ENCODE peak calls at places on chromosomes 1 and 21, in ten cellular contexts. X is GM23248, Y is uterus, J is SJSA1, A is brain microvascular endothelial cell, L is pancreas, H is neural progenitor cell, U is prostate gland, M is vagina, E is upper lobe of left lung. K is an unnamed sample.

GRCh38 chr1:43318831-43319230 is 18.0 kb downstream of the TIE1 start:
- DNase-seq in X (no peak), Y (no peak), J (no peak), A (no peak), L (no peak), H (no peak), U (no peak), M (no peak), E (no peak), K (no peak)

GRCh38 chr1:9112961-9113880 is 15.7 kb downstream of the GPR157 start:
- DNase-seq in X (no peak), Y (no peak), J (no peak), A (peak), L (no peak), H (no peak), U (no peak), M (no peak), E (no peak), K (no peak)

GRCh38 chr1:194629011-194629410 is 1442.6 kb upstream of the B3GALT2 start:
- DNase-seq in X (no peak), Y (no peak), J (no peak), A (no peak), L (no peak), H (no peak), U (no peak), M (no peak), E (no peak), K (no peak)

GRCh38 chr1:93604411-93604810 is 77.2 kb downstream of the BCAR3 start:
- DNase-seq in X (no peak), Y (no peak), J (no peak), A (no peak), L (no peak), H (no peak), U (no peak), M (no peak), E (no peak), K (no peak)

GRCh38 chr1:9455487-9456237 is 83.6 kb upstream of the SLC25A33 start:
- DNase-seq in X (peak), Y (peak), J (peak), A (peak), L (peak), H (peak), U (peak), M (no peak), E (peak), K (peak)

GRCh38 chr21:36799869-36800268 is 101.0 kb downstream of the SIM2 start:
- DNase-seq in X (no peak), Y (no peak), J (no peak), A (no peak), L (no peak), H (no peak), U (no peak), M (no peak), E (no peak), K (no peak)

GRCh38 chr1:70204578-70204977 is 801 bp downstream of the LRRC40 start:
- DNase-seq in X (peak), Y (no peak), J (peak), A (no peak), L (no peak), H (peak), U (no peak), M (no peak), E (no peak), K (no peak)

GRCh38 chr1:40630488-40631223 is 34.8 kb downstream of the RIMS3 start:
- DNase-seq in X (peak), Y (no peak), J (no peak), A (peak), L (no peak), H (peak), U (no peak), M (no peak), E (no peak), K (no peak)

GRCh38 chr1:235947989-235948388 is 81.3 kb upstream of the LYST start:
- DNase-seq in X (no peak), Y (no peak), J (no peak), A (no peak), L (no peak), H (no peak), U (no peak), M (no peak), E (no peak), K (no peak)

GRCh38 chr21:45427331-45428271 is 22.6 kb downstream of the COL18A1 start:
- DNase-seq in X (peak), Y (peak), J (peak), A (peak), L (peak), H (peak), U (no peak), M (peak), E (peak), K (no peak)

GRCh38 chr1:229024528-229025119 is 246.3 kb upstream of the RAB4A start:
- DNase-seq in X (peak), Y (peak), J (peak), A (peak), L (no peak), H (no peak), U (no peak), M (peak), E (peak), K (no peak)

GRCh38 chr1:231799363-231799986 is 172.9 kb downstream of the DISC1 start:
- DNase-seq in X (no peak), Y (no peak), J (no peak), A (no peak), L (no peak), H (no peak), U (no peak), M (no peak), E (no peak), K (no peak)

GRCh38 chr1:231796141-231796540 is 169.6 kb downstream of the DISC1 start:
- DNase-seq in X (no peak), Y (no peak), J (no peak), A (no peak), L (no peak), H (no peak), U (no peak), M (no peak), E (no peak), K (no peak)

GRCh38 chr1:231803353-231803752 is 176.8 kb downstream of the DISC1 start:
- DNase-seq in X (peak), Y (no peak), J (no peak), A (peak), L (no peak), H (no peak), U (no peak), M (no peak), E (no peak), K (no peak)

GRCh38 chr1:231800071-231800470 is 173.5 kb downstream of the DISC1 start:
- DNase-seq in X (peak), Y (no peak), J (no peak), A (peak), L (no peak), H (no peak), U (no peak), M (no peak), E (no peak), K (no peak)
- H3K27ac ChIP-seq in X (no peak), Y (no peak), J (no peak), A (no peak), L (no peak), H (no peak), U (no peak), M (no peak), E (no peak), K (no peak)

GRCh38 chr1:12204140-12204539 is 25.7 kb upstream of the VPS13D start:
- DNase-seq in X (no peak), Y (no peak), J (no peak), A (no peak), L (no peak), H (no peak), U (no peak), M (no peak), E (no peak), K (no peak)
- H3K27ac ChIP-seq in X (no peak), Y (no peak), J (no peak), A (no peak), L (no peak), H (no peak), U (no peak), M (peak), E (no peak), K (no peak)

GRCh38 chr1:218478336-218478735 is 133.2 kb downstream of the TGFB2 start:
- DNase-seq in X (peak), Y (no peak), J (no peak), A (no peak), L (no peak), H (no peak), U (no peak), M (no peak), E (no peak), K (no peak)

GRCh38 chr1:218474089-218474488 is 129.0 kb downstream of the TGFB2 start:
- DNase-seq in X (no peak), Y (no peak), J (no peak), A (no peak), L (no peak), H (no peak), U (no peak), M (no peak), E (no peak), K (no peak)

GRCh38 chr1:218475275-218475674 is 130.1 kb downstream of the TGFB2 start:
- DNase-seq in X (no peak), Y (no peak), J (peak), A (no peak), L (no peak), H (no peak), U (no peak), M (no peak), E (no peak), K (no peak)

GRCh38 chr1:218475699-218476098 is 130.6 kb downstream of the TGFB2 start:
- DNase-seq in X (no peak), Y (no peak), J (peak), A (no peak), L (no peak), H (no peak), U (no peak), M (no peak), E (no peak), K (no peak)

DNA sequence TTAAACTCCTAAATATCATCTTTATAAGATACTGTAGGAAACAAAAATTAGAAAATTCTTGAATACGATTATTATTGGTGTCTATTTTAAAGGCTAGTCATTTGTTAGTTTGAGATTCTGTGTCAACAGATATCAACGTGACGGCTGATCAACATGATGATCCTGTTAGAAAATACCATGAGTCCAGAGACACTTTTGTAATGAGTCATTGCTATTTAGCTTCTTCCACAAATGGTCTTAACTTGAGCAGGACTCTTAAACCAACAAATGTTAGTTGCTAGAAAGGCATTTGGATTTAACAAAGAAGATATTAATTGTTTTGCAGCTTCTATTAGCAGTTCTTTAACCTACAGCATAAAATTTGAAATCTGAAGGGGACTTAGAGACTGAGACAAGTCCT is 131.2 kb downstream of the TGFB2 start:
- DNase-seq in X (peak), Y (no peak), J (peak), A (peak), L (no peak), H (no peak), U (no peak), M (no peak), E (no peak), K (no peak)
- H3K27ac ChIP-seq in X (peak), Y (no peak), J (peak), A (peak), L (no peak), H (no peak), U (peak), M (no peak), E (no peak), K (no peak)

GRCh38 chr1:46818591-46818990 is 19.7 kb downstream of the CYP4B1 start:
- DNase-seq in X (no peak), Y (no peak), J (no peak), A (no peak), L (no peak), H (no peak), U (no peak), M (no peak), E (no peak), K (no peak)
- H3K27ac ChIP-seq in X (no peak), Y (no peak), J (no peak), A (no peak), L (no peak), H (no peak), U (no peak), M (no peak), E (no peak), K (no peak)

GRCh38 chr1:151009206-151009587 is 948 bp downstream of the PRUNE1 start:
- DNase-seq in X (peak), Y (no peak), J (no peak), A (peak), L (no peak), H (no peak), U (no peak), M (no peak), E (no peak), K (no peak)

GRCh38 chr1:151009674-151010345 is 1.6 kb downstream of the PRUNE1 start:
- DNase-seq in X (no peak), Y (no peak), J (no peak), A (no peak), L (no peak), H (no peak), U (no peak), M (no peak), E (no peak), K (no peak)

GRCh38 chr1:151008244-151009205 is at the start of gene PRUNE1:
- DNase-seq in X (peak), Y (peak), J (peak), A (peak), L (peak), H (peak), U (peak), M (peak), E (peak), K (peak)

GRCh38 chr1:151006331-151007052 is at the start of gene MINDY1:
- DNase-seq in X (peak), Y (peak), J (peak), A (peak), L (peak), H (peak), U (peak), M (no peak), E (no peak), K (peak)

GRCh38 chr1:151007853-151008243 is 401 bp upstream of the PRUNE1 start:
- DNase-seq in X (no peak), Y (no peak), J (no peak), A (no peak), L (no peak), H (no peak), U (no peak), M (no peak), E (no peak), K (no peak)
- H3K27ac ChIP-seq in X (peak), Y (peak), J (peak), A (peak), L (peak), H (no peak), U (peak), M (peak), E (peak), K (peak)

GRCh38 chr21:41254090-41254700 is 62.4 kb upstream of the FAM3B start:
- DNase-seq in X (peak), Y (no peak), J (no peak), A (no peak), L (no peak), H (no peak), U (no peak), M (peak), E (no peak), K (no peak)
- H3K27ac ChIP-seq in X (peak), Y (no peak), J (no peak), A (no peak), L (no peak), H (no peak), U (no peak), M (no peak), E (no peak), K (no peak)

GRCh38 chr1:230362949-230363348 is 63.2 kb downstream of the PGBD5 start:
- DNase-seq in X (no peak), Y (no peak), J (no peak), A (no peak), L (no peak), H (no peak), U (no peak), M (no peak), E (no peak), K (no peak)
- H3K27ac ChIP-seq in X (no peak), Y (no peak), J (no peak), A (no peak), L (no peak), H (no peak), U (no peak), M (no peak), E (no peak), K (no peak)

GRCh38 chr1:200909071-200909470 is 14.4 kb downstream of the INAVA start:
- DNase-seq in X (no peak), Y (no peak), J (no peak), A (no peak), L (no peak), H (no peak), U (no peak), M (no peak), E (no peak), K (no peak)
- H3K27ac ChIP-seq in X (no peak), Y (no peak), J (no peak), A (no peak), L (no peak), H (no peak), U (no peak), M (no peak), E (no peak), K (no peak)

GRCh38 chr21:38912355-38912619 is 106.6 kb downstream of the ETS2 start:
- DNase-seq in X (no peak), Y (no peak), J (no peak), A (no peak), L (no peak), H (no peak), U (no peak), M (no peak), E (no peak), K (no peak)

GRCh38 chr21:38909929-38910328 is 104.2 kb downstream of the ETS2 start:
- DNase-seq in X (no peak), Y (no peak), J (no peak), A (no peak), L (no peak), H (no peak), U (no peak), M (no peak), E (no peak), K (no peak)

GRCh38 chr21:38911523-38912354 is 106.0 kb downstream of the ETS2 start:
- DNase-seq in X (no peak), Y (no peak), J (no peak), A (no peak), L (no peak), H (no peak), U (no peak), M (peak), E (no peak), K (no peak)

GRCh38 chr21:38909109-38909508 is 103.4 kb downstream of the ETS2 start:
- DNase-seq in X (no peak), Y (no peak), J (no peak), A (no peak), L (no peak), H (no peak), U (no peak), M (no peak), E (no peak), K (no peak)

GRCh38 chr21:38910390-38911008 is 104.8 kb downstream of the ETS2 start:
- DNase-seq in X (no peak), Y (no peak), J (peak), A (no peak), L (no peak), H (no peak), U (no peak), M (no peak), E (no peak), K (peak)
- H3K27ac ChIP-seq in X (no peak), Y (peak), J (no peak), A (no peak), L (peak), H (no peak), U (peak), M (peak), E (peak), K (peak)

GRCh38 chr1:182998482-182998881 is 24.7 kb upstream of the LAMC1 start:
- DNase-seq in X (peak), Y (no peak), J (no peak), A (no peak), L (no peak), H (no peak), U (no peak), M (no peak), E (no peak), K (no peak)

GRCh38 chr1:183002797-183003594 is 20.2 kb upstream of the LAMC1 start:
- DNase-seq in X (peak), Y (no peak), J (no peak), A (no peak), L (no peak), H (no peak), U (no peak), M (no peak), E (no peak), K (no peak)

GRCh38 chr1:183000161-183000560 is 23.1 kb upstream of the LAMC1 start:
- DNase-seq in X (no peak), Y (no peak), J (no peak), A (no peak), L (no peak), H (no peak), U (no peak), M (no peak), E (no peak), K (no peak)

GRCh38 chr1:183002267-183002666 is 21.0 kb upstream of the LAMC1 start:
- DNase-seq in X (no peak), Y (no peak), J (no peak), A (no peak), L (no peak), H (no peak), U (no peak), M (no peak), E (no peak), K (no peak)

GRCh38 chr1:183000563-183000962 is 22.7 kb upstream of the LAMC1 start:
- DNase-seq in X (peak), Y (no peak), J (no peak), A (no peak), L (no peak), H (no peak), U (no peak), M (no peak), E (no peak), K (no peak)
- H3K27ac ChIP-seq in X (no peak), Y (no peak), J (no peak), A (no peak), L (no peak), H (no peak), U (no peak), M (no peak), E (no peak), K (no peak)